ENCODE peak calls at places on chromosomes 2 and 18, in four cellular contexts. E, A, K and X are unnamed samples.

GRCh38 chr2:62407838-62408589 is 98.0 kb downstream of the TMEM17 start:
- DNase-seq in A (no peak), K (no peak), E (peak), X (no peak)

GRCh38 chr2:77520981-77521380 is 1.2 kb downstream of the LRRTM4 start:
- DNase-seq in E (no peak), K (no peak), A (no peak), X (no peak)

GRCh38 chr2:96903318-96903717 is 33.4 kb upstream of the SEMA4C start:
- DNase-seq in K (no peak), A (no peak), E (no peak), X (no peak)

GRCh38 chr2:205188516-205189138 is 493.7 kb upstream of the NRP2 start:
- DNase-seq in A (no peak), K (no peak), E (peak), X (peak)

GRCh38 chr2:2114745-2115245 is 216.3 kb downstream of the MYT1L start:
- DNase-seq in E (no peak), A (no peak), K (no peak), X (no peak)

GRCh38 chr2:191500566-191501389 is 177.2 kb upstream of the NABP1 start:
- DNase-seq in E (no peak), K (no peak), A (peak), X (no peak)

GRCh38 chr2:209579236-209579749 is 155.4 kb downstream of the MAP2 start:
- DNase-seq in A (no peak), K (no peak), E (no peak), X (peak)

GRCh38 chr2:158207354-158207753 is 105.7 kb downstream of the UPP2 start:
- DNase-seq in E (no peak), K (no peak), A (no peak), X (no peak)

GRCh38 chr2:44932564-44933392 is 8.7 kb upstream of the SIX3 start:
- DNase-seq in A (no peak), E (no peak), K (no peak), X (no peak)

GRCh38 chr18:69759046-69759445 is 188.6 kb downstream of the CD226 start:
- DNase-seq in E (no peak), K (no peak), A (no peak), X (no peak)

GRCh38 chr18:47928466-47928865 is 2.0 kb downstream of the SMAD2 start:
- DNase-seq in K (no peak), A (no peak), E (no peak), X (no peak)

GRCh38 chr2:206728277-206729199 is 10.3 kb upstream of the DYTN start:
- DNase-seq in A (no peak), E (no peak), K (no peak), X (no peak)

GRCh38 chr2:138474093-138474834 is 27.3 kb upstream of the SPOPL start:
- DNase-seq in K (no peak), A (no peak), E (no peak), X (no peak)

GRCh38 chr2:95309599-95309998 is 12.5 kb downstream of the KCNIP3 start:
- DNase-seq in K (no peak), A (no peak), E (no peak), X (no peak)

GRCh38 chr18:55219823-55220222 is 260.6 kb upstream of the CCDC68 start:
- DNase-seq in E (no peak), K (no peak), A (no peak), X (no peak)

GRCh38 chr18:50982802-50983179 is 15.0 kb downstream of the ELAC1 start:
- DNase-seq in A (no peak), K (no peak), E (no peak), X (no peak)

GRCh38 chr18:77132369-77133050 is at the start of gene MBP:
- DNase-seq in E (peak), A (peak), K (no peak), X (no peak)

GRCh38 chr2:9941196-9941995 is 10.1 kb upstream of the GRHL1 start:
- DNase-seq in E (no peak), K (peak), A (no peak), X (no peak)

GRCh38 chr2:216081487-216082387 is at the start of the genes PECR and TMEM169:
- DNase-seq in E (peak), K (no peak), A (peak), X (peak)

GRCh38 chr2:191582355-191582754 is 95.6 kb upstream of the NABP1 start:
- DNase-seq in A (no peak), E (no peak), K (peak), X (no peak)

GRCh38 chr2:113754989-113755689 is 1.3 kb downstream of the SLC35F5 start:
- DNase-seq in A (no peak), K (no peak), E (no peak), X (no peak)

GRCh38 chr2:190791347-190791982 is 89.2 kb upstream of the GLS start:
- DNase-seq in K (peak), A (peak), E (peak), X (peak)

GRCh38 chr2:173126819-173127218 is 51.2 kb downstream of the MAP3K20 start:
- DNase-seq in K (no peak), E (no peak), A (no peak), X (no peak)

GRCh38 chr2:200090683-200091082 is 135.3 kb downstream of the MAIP1 start:
- DNase-seq in K (no peak), A (no peak), E (no peak), X (no peak)

GRCh38 chr2:167135691-167136090 is 247.4 kb downstream of the XIRP2 start:
- DNase-seq in A (no peak), K (no peak), E (no peak), X (no peak)

GRCh38 chr2:28449489-28450395 is 46.1 kb upstream of the PLB1 start:
- DNase-seq in A (no peak), K (no peak), E (no peak), X (no peak)

GRCh38 chr18:77206676-77207370 is 42.8 kb upstream of the GALR1 start:
- DNase-seq in K (no peak), E (peak), A (no peak), X (no peak)

GRCh38 chr2:171763602-171764001 is 76.3 kb downstream of the DYNC1I2 start:
- DNase-seq in K (no peak), E (no peak), A (no peak), X (no peak)

GRCh38 chr18:31497711-31498449 is at the start of gene DSG2:
- DNase-seq in A (peak), K (no peak), E (peak), X (peak)

GRCh38 chr18:47263197-47263827 is 11.9 kb upstream of the SKOR2 start:
- DNase-seq in K (no peak), A (no peak), E (no peak), X (no peak)

GRCh38 chr18:48061781-48062570 is 131.5 kb upstream of the SMAD2 start:
- DNase-seq in K (no peak), E (no peak), A (no peak), X (no peak)

GRCh38 chr2:43124667-43125057 is 101.7 kb downstream of the ZFP36L2 start:
- DNase-seq in E (no peak), A (no peak), K (no peak), X (no peak)
- H3K4me3 ChIP-seq in E (no peak), A (no peak), K (no peak), X (no peak)

GRCh38 chr18:79485788-79486355 is 90.1 kb downstream of the NFATC1 start:
- DNase-seq in K (no peak), E (peak), A (peak), X (peak)
- H3K27ac ChIP-seq in K (no peak), E (peak), A (no peak), X (no peak)

DNA sequence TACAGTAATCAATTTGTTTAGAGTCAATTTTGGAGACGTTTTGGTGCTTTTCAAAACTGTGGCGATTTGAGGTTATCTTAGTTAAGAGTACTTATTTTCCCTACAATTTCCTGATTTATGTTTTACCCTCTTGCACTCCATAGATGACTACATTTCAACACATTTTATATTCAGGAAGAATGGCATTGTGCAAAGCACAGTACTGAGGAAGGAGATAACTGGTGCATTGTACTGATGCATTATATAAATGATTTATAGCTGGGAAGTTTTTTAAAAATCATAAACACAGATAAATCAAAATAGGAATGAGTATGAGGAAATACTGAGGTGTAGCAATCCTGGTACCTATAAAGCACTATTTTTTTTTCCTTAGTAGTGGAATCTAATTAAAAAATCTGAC is 5.6 kb downstream of the REL start:
- DNase-seq in E (no peak), K (no peak), A (no peak), X (no peak)
- H3K4me3 ChIP-seq in E (no peak), K (no peak), A (no peak), X (no peak)

DNA sequence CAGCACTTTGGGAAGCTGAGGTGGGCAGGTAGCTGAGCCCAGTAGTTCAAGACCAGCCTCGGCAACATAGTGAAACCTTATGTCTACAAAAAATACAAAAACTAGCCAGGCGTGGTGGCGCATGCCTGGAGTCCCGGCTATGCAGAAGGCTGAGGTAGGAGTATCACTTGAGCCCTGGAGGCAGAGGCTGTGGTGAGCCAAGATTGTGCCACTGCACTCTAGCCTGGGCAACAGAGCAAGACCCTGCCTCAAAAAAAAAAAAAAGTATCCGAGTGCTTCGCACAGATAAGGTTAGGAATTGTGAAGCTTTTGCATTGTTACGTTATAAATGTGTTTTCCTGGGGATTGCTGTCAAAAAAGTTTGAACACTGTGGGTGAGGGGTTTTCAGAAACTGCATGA is 4.1 kb downstream of the CTDSP1 start:
- DNase-seq in A (no peak), E (no peak), K (no peak), X (no peak)
- H3K27ac ChIP-seq in A (no peak), E (peak), K (no peak), X (no peak)

GRCh38 chr2:120465012-120465700 is 119.2 kb downstream of the INHBB start:
- DNase-seq in K (no peak), A (peak), E (no peak), X (no peak)
- H3K4me3 ChIP-seq in K (no peak), A (no peak), E (no peak), X (no peak)